ENCODE peak calls at places on chromosomes 7 and 10, in six cellular contexts. One of them, this sample, is unnamed.

GRCh38 chr10:44982114-44982460 is 3.5 kb upstream of the DEPP1 start:
- DNase-seq in substantia nigra: no peak
- DNase-seq in OCI-LY7: no peak
- DNase-seq in breast epithelium: no peak
- DNase-seq in transverse colon: no peak
- DNase-seq in left ventricle myocardium inferior: peak; percentile 69
- DNase-seq in this sample: no peak

GRCh38 chr10:114523876-114524275 is 119.6 kb upstream of the AFAP1L2 start:
- DNase-seq in substantia nigra: no peak
- DNase-seq in OCI-LY7: peak; percentile 76
- DNase-seq in breast epithelium: no peak
- DNase-seq in transverse colon: no peak
- DNase-seq in left ventricle myocardium inferior: no peak
- DNase-seq in this sample: no peak

GRCh38 chr7:105990141-105990540 is 27.1 kb downstream of the CDHR3 start:
- DNase-seq in substantia nigra: no peak
- DNase-seq in OCI-LY7: no peak
- DNase-seq in breast epithelium: no peak
- DNase-seq in transverse colon: no peak
- DNase-seq in left ventricle myocardium inferior: no peak
- DNase-seq in this sample: no peak

GRCh38 chr7:127922661-127923060 is 108.6 kb downstream of the LRRC4 start:
- DNase-seq in substantia nigra: no peak
- DNase-seq in OCI-LY7: no peak
- DNase-seq in breast epithelium: no peak
- DNase-seq in transverse colon: no peak
- DNase-seq in left ventricle myocardium inferior: no peak
- DNase-seq in this sample: no peak

GRCh38 chr10:6247041-6247712 is 44.4 kb downstream of the PFKFB3 start:
- DNase-seq in substantia nigra: peak; percentile 43
- DNase-seq in OCI-LY7: no peak
- DNase-seq in breast epithelium: no peak
- DNase-seq in transverse colon: no peak
- DNase-seq in left ventricle myocardium inferior: no peak
- DNase-seq in this sample: no peak

GRCh38 chr10:69804775-69805174 is 3.1 kb downstream of the COL13A1 start:
- DNase-seq in substantia nigra: no peak
- DNase-seq in OCI-LY7: no peak
- DNase-seq in breast epithelium: no peak
- DNase-seq in transverse colon: no peak
- DNase-seq in left ventricle myocardium inferior: no peak
- DNase-seq in this sample: no peak

GRCh38 chr10:104614245-104614831 is 26.8 kb upstream of the SORCS3 start:
- DNase-seq in substantia nigra: no peak
- DNase-seq in OCI-LY7: peak; percentile 20
- DNase-seq in breast epithelium: no peak
- DNase-seq in transverse colon: no peak
- DNase-seq in left ventricle myocardium inferior: no peak
- DNase-seq in this sample: no peak

GRCh38 chr10:119388849-119389345 is 153.6 kb downstream of the RGS10 start:
- DNase-seq in substantia nigra: no peak
- DNase-seq in OCI-LY7: no peak
- DNase-seq in breast epithelium: no peak
- DNase-seq in transverse colon: no peak
- DNase-seq in left ventricle myocardium inferior: no peak
- DNase-seq in this sample: no peak

GRCh38 chr10:19825690-19826089 is 9.5 kb downstream of the PLXDC2 start:
- DNase-seq in substantia nigra: no peak
- DNase-seq in OCI-LY7: no peak
- DNase-seq in breast epithelium: no peak
- DNase-seq in transverse colon: no peak
- DNase-seq in left ventricle myocardium inferior: no peak
- DNase-seq in this sample: no peak

GRCh38 chr7:28682136-28682535 is 269.8 kb downstream of the CREB5 start:
- DNase-seq in substantia nigra: no peak
- DNase-seq in OCI-LY7: no peak
- DNase-seq in breast epithelium: no peak
- DNase-seq in transverse colon: no peak
- DNase-seq in left ventricle myocardium inferior: no peak
- DNase-seq in this sample: no peak

GRCh38 chr7:135704074-135704473 is 23.9 kb downstream of the SLC13A4 start:
- DNase-seq in substantia nigra: no peak
- DNase-seq in OCI-LY7: peak; percentile 22
- DNase-seq in breast epithelium: no peak
- DNase-seq in transverse colon: no peak
- DNase-seq in left ventricle myocardium inferior: no peak
- DNase-seq in this sample: no peak

GRCh38 chr7:10300557-10300956 is 673.1 kb upstream of the PHF14 start:
- DNase-seq in substantia nigra: no peak
- DNase-seq in OCI-LY7: peak; percentile 0
- DNase-seq in breast epithelium: no peak
- DNase-seq in transverse colon: no peak
- DNase-seq in left ventricle myocardium inferior: no peak
- DNase-seq in this sample: no peak

GRCh38 chr7:33334349-33334748 is 205.0 kb downstream of the BBS9 start:
- DNase-seq in substantia nigra: no peak
- DNase-seq in OCI-LY7: peak; percentile 2
- DNase-seq in breast epithelium: no peak
- DNase-seq in transverse colon: no peak
- DNase-seq in left ventricle myocardium inferior: no peak
- DNase-seq in this sample: no peak

GRCh38 chr7:114345494-114345893 is 69.1 kb upstream of the FOXP2 start:
- DNase-seq in substantia nigra: no peak
- DNase-seq in OCI-LY7: no peak
- DNase-seq in breast epithelium: no peak
- DNase-seq in transverse colon: no peak
- DNase-seq in left ventricle myocardium inferior: no peak
- DNase-seq in this sample: no peak

GRCh38 chr10:89664206-89664605 is 19.2 kb upstream of the PANK1 start:
- DNase-seq in substantia nigra: no peak
- DNase-seq in OCI-LY7: no peak
- DNase-seq in breast epithelium: no peak
- DNase-seq in transverse colon: peak; percentile 15
- DNase-seq in left ventricle myocardium inferior: no peak
- DNase-seq in this sample: no peak

GRCh38 chr10:78552261-78552811 is 516.4 kb upstream of the ZMIZ1 start:
- DNase-seq in substantia nigra: peak; percentile 33
- DNase-seq in OCI-LY7: peak; percentile 61
- DNase-seq in breast epithelium: peak; percentile 47
- DNase-seq in transverse colon: peak; percentile 48
- DNase-seq in left ventricle myocardium inferior: peak; percentile 71
- DNase-seq in this sample: no peak

GRCh38 chr10:28054211-28054888 is 55.5 kb upstream of the ODAD2 start:
- DNase-seq in substantia nigra: no peak
- DNase-seq in OCI-LY7: no peak
- DNase-seq in breast epithelium: no peak
- DNase-seq in transverse colon: no peak
- DNase-seq in left ventricle myocardium inferior: no peak
- DNase-seq in this sample: no peak

GRCh38 chr7:7861211-7861633 is 107.4 kb upstream of the GLCCI1 start:
- DNase-seq in substantia nigra: no peak
- DNase-seq in OCI-LY7: no peak
- DNase-seq in breast epithelium: no peak
- DNase-seq in transverse colon: no peak
- DNase-seq in left ventricle myocardium inferior: no peak
- DNase-seq in this sample: no peak

DNA sequence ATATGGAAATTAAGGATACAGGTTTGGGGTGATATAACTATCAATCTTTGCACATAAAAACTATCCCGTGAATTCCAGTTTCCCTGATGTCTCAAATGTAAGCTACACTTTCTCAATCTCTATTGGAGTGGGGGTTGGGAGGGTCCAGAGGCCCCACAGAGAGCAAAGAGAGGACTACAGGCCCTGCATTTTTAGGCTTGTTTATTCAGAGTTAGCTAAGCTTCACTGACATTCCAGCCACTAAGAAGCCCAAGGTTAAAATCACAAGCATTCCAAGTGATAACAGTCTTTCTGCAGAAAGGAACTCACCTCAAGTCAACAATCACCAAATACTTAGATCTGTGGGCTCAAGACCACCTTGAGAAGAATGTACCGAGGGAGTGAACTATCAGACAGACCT is 31.6 kb upstream of the LAMB1 start:
- DNase-seq in substantia nigra: no peak
- DNase-seq in OCI-LY7: no peak
- DNase-seq in breast epithelium: no peak
- DNase-seq in transverse colon: no peak
- DNase-seq in left ventricle myocardium inferior: no peak
- DNase-seq in this sample: no peak
- H3K27ac ChIP-seq in substantia nigra: no peak overlapping the region
- H3K27ac ChIP-seq in OCI-LY7: no peak overlapping the region
- H3K27ac ChIP-seq in breast epithelium: no peak overlapping the region
- H3K27ac ChIP-seq in transverse colon: no peak overlapping the region
- H3K27ac ChIP-seq in left ventricle myocardium inferior: no peak overlapping the region
- H3K27ac ChIP-seq in this sample: no peak overlapping the region

DNA sequence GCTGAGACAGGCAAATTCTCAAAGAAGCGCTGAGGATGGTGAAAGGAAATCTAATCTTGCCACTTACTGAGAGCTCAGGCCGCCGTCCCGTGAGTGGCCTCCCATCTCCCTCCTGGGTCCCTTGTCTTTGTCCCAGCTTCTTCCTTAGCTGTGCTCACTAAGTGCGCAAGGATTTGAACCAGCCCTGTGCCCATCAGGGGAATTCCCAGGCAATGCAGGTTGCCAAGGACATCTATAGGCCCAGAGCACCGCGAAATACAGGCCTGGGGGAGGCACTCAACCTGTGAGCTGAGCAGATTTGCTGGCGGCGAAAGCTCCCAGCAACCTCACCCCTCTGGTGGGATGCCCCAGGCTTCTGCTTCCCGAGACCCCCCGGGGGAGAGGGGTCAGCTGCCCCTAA is 64.8 kb downstream of the OAT start:
- DNase-seq in substantia nigra: no peak
- DNase-seq in OCI-LY7: no peak
- DNase-seq in breast epithelium: no peak
- DNase-seq in transverse colon: no peak
- DNase-seq in left ventricle myocardium inferior: no peak
- DNase-seq in this sample: no peak
- H3K27ac ChIP-seq in substantia nigra: no peak overlapping the region
- H3K27ac ChIP-seq in OCI-LY7: no peak overlapping the region
- H3K27ac ChIP-seq in breast epithelium: no peak overlapping the region
- H3K27ac ChIP-seq in transverse colon: no peak overlapping the region
- H3K27ac ChIP-seq in left ventricle myocardium inferior: no peak overlapping the region
- H3K27ac ChIP-seq in this sample: no peak overlapping the region

GRCh38 chr7:150737265-150738055 is at the start of gene GIMAP5:
- DNase-seq in substantia nigra: no peak
- DNase-seq in OCI-LY7: no peak
- DNase-seq in breast epithelium: no peak
- DNase-seq in transverse colon: no peak
- DNase-seq in left ventricle myocardium inferior: no peak
- DNase-seq in this sample: no peak

GRCh38 chr7:150738092-150739044 is 1.1 kb downstream of the GIMAP5 start:
- DNase-seq in substantia nigra: no peak
- DNase-seq in OCI-LY7: no peak
- DNase-seq in breast epithelium: no peak
- DNase-seq in transverse colon: no peak
- DNase-seq in left ventricle myocardium inferior: no peak
- DNase-seq in this sample: no peak

GRCh38 chr7:150739045-150739432 is 1.8 kb downstream of the GIMAP5 start:
- DNase-seq in substantia nigra: no peak
- DNase-seq in OCI-LY7: no peak
- DNase-seq in breast epithelium: no peak
- DNase-seq in transverse colon: no peak
- DNase-seq in left ventricle myocardium inferior: no peak
- DNase-seq in this sample: no peak

GRCh38 chr7:150742286-150742968 is 5.2 kb downstream of the GIMAP5 start:
- DNase-seq in substantia nigra: no peak
- DNase-seq in OCI-LY7: no peak
- DNase-seq in breast epithelium: no peak
- DNase-seq in transverse colon: no peak
- DNase-seq in left ventricle myocardium inferior: no peak
- DNase-seq in this sample: no peak

GRCh38 chr7:150740053-150740452 is 2.8 kb downstream of the GIMAP5 start:
- DNase-seq in substantia nigra: no peak
- DNase-seq in OCI-LY7: no peak
- DNase-seq in breast epithelium: no peak
- DNase-seq in transverse colon: no peak
- DNase-seq in left ventricle myocardium inferior: no peak
- DNase-seq in this sample: no peak
- H3K27ac ChIP-seq in substantia nigra: no peak overlapping the region
- H3K27ac ChIP-seq in OCI-LY7: no peak overlapping the region
- H3K27ac ChIP-seq in breast epithelium: no peak overlapping the region
- H3K27ac ChIP-seq in transverse colon: peak overlapping the region; percentile 37
- H3K27ac ChIP-seq in left ventricle myocardium inferior: peak overlapping the region; percentile 85
- H3K27ac ChIP-seq in this sample: no peak overlapping the region

GRCh38 chr7:27160147-27160545 is 3.7 kb upstream of the HOXA7 start:
- DNase-seq in substantia nigra: no peak
- DNase-seq in OCI-LY7: no peak
- DNase-seq in breast epithelium: no peak
- DNase-seq in transverse colon: peak; percentile 37
- DNase-seq in left ventricle myocardium inferior: peak; percentile 14
- DNase-seq in this sample: no peak

GRCh38 chr7:27159278-27160146 is 3.0 kb upstream of the HOXA7 start:
- DNase-seq in substantia nigra: no peak
- DNase-seq in OCI-LY7: no peak
- DNase-seq in breast epithelium: no peak
- DNase-seq in transverse colon: peak; percentile 19
- DNase-seq in left ventricle myocardium inferior: peak; percentile 7
- DNase-seq in this sample: no peak

GRCh38 chr7:27161721-27162547 is 3.4 kb downstream of the HOXA9 start:
- DNase-seq in substantia nigra: no peak
- DNase-seq in OCI-LY7: no peak
- DNase-seq in breast epithelium: no peak
- DNase-seq in transverse colon: peak; percentile 67
- DNase-seq in left ventricle myocardium inferior: peak; percentile 7
- DNase-seq in this sample: no peak

GRCh38 chr7:27161214-27161720 is 4.1 kb downstream of the HOXA9 start:
- DNase-seq in substantia nigra: no peak
- DNase-seq in OCI-LY7: no peak
- DNase-seq in breast epithelium: no peak
- DNase-seq in transverse colon: peak; percentile 66
- DNase-seq in left ventricle myocardium inferior: peak; percentile 48
- DNase-seq in this sample: no peak

DNA sequence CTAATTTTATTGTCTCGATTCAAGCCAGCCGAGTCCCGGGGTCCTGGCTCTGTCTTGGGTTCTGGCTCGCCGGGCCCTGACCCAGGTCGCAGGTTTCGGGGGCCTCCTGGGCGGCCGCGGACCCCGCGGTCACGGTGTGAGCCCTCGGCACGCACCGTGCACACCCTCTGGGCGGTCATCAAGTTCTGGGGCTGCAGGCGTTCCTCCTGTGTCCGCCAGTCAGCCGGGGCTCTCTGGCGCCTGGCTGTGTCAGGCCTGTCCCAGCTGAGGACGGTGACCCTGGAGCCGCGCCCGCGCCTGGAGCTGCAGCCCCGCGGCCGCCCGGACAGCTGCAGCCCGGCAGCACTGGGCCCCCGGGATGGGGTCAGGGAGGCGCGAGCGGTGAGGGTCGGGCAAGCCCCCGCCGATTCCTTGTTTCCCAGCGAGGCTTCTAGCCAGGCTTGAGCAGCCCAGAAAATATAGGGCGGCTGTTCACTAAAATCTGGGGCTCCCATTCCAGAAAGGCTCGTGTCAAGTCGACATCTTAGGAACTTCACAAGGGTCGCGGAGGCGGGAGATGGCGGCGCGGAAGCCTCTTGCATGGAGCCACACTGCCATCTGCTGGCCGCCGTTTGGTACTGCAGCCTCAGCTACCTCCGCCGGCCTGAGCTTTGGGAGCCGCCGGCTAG is 4.2 kb upstream of the HOXA7 start:
- DNase-seq in substantia nigra: peak; percentile 67
- DNase-seq in OCI-LY7: peak; percentile 88
- DNase-seq in breast epithelium: peak; percentile 87
- DNase-seq in transverse colon: peak; percentile 94
- DNase-seq in left ventricle myocardium inferior: peak; percentile 81
- DNase-seq in this sample: no peak
- H3K27ac ChIP-seq in substantia nigra: peak overlapping the region; percentile 17
- H3K27ac ChIP-seq in OCI-LY7: no peak overlapping the region
- H3K27ac ChIP-seq in breast epithelium: peak overlapping the region; percentile 96
- H3K27ac ChIP-seq in transverse colon: peak overlapping the region; percentile 95
- H3K27ac ChIP-seq in left ventricle myocardium inferior: no peak overlapping the region
- H3K27ac ChIP-seq in this sample: no peak overlapping the region